ENCODE peak calls at places on chromosomes 7 and 10, in ten cellular contexts. W, I, H, J, N, G, X, V, F and U are unnamed samples.
A peak's percentile ranks its signal among the peaks of the same experiment; 100 is the strongest.

GRCh38 chr10:51468424-51468823 is 231.0 kb downstream of the CSTF2T start:
- DNase-seq in F (no peak), J (no peak), V (no peak), G (no peak), I (peak; percentile 75), W (no peak), H (no peak), X (no peak), N (no peak), U (no peak)

GRCh38 chr10:13327516-13327915 is 20.6 kb downstream of the SEPHS1 start:
- DNase-seq in J (no peak), F (no peak), X (no peak), N (no peak), H (no peak), G (no peak), V (no peak), W (no peak), I (peak; percentile 28), U (no peak)

GRCh38 chr7:105776986-105777910 is 99.2 kb downstream of the ATXN7L1 start:
- DNase-seq in W (no peak), N (no peak), F (no peak), X (no peak), H (no peak), J (no peak), G (no peak), I (no peak), V (no peak), U (no peak)

GRCh38 chr10:25934673-25935139 is 677 bp downstream of the MYO3A start:
- DNase-seq in N (no peak), H (no peak), V (no peak), G (peak; percentile 56), I (no peak), F (no peak), X (no peak), J (no peak), W (peak; percentile 43), U (no peak)

GRCh38 chr7:44394636-44395035 is 69.2 kb upstream of the CAMK2B start:
- DNase-seq in J (no peak), I (no peak), F (no peak), N (no peak), W (no peak), H (no peak), G (peak; percentile 37), X (no peak), V (no peak), U (no peak)

GRCh38 chr10:1289591-1289990 is 233.4 kb downstream of the WDR37 start:
- DNase-seq in V (no peak), X (no peak), F (no peak), H (no peak), G (no peak), J (no peak), I (no peak), W (no peak), N (no peak), U (no peak)

GRCh38 chr7:142657376-142657775 is 91.9 kb upstream of the PRSS1 start:
- DNase-seq in V (no peak), X (no peak), G (no peak), H (no peak), W (no peak), J (no peak), I (no peak), N (no peak), F (no peak), U (no peak)

GRCh38 chr7:1240296-1240820 is 7.7 kb downstream of the UNCX start:
- DNase-seq in N (no peak), G (no peak), F (no peak), J (no peak), V (no peak), X (no peak), I (no peak), H (no peak), W (no peak), U (no peak)

GRCh38 chr10:119505131-119505551 is 37.4 kb downstream of the RGS10 start:
- DNase-seq in H (peak; percentile 15), X (no peak), W (peak; percentile 27), G (no peak), N (no peak), V (no peak), I (no peak), F (no peak), J (no peak), U (peak; percentile 4)

GRCh38 chr10:124010563-124011131 is 82.8 kb downstream of the CHST15 start:
- DNase-seq in H (no peak), F (no peak), G (no peak), J (no peak), X (no peak), I (no peak), W (no peak), N (no peak), V (no peak), U (no peak)

GRCh38 chr7:120947980-120948379 is 2.6 kb upstream of the ING3 start:
- DNase-seq in V (no peak), N (no peak), H (no peak), X (no peak), I (no peak), W (no peak), F (no peak), G (no peak), J (no peak), U (no peak)

GRCh38 chr7:45203947-45204445 is 46.4 kb downstream of the RAMP3 start:
- DNase-seq in J (no peak), N (no peak), F (no peak), I (no peak), V (no peak), W (no peak), H (no peak), X (no peak), G (no peak), U (no peak)

GRCh38 chr7:90269163-90269562 is 24.2 kb downstream of the CFAP69 start:
- DNase-seq in G (no peak), N (no peak), J (no peak), W (no peak), X (no peak), V (no peak), I (no peak), H (no peak), F (no peak), U (no peak)

GRCh38 chr10:78737883-78738282 is 330.9 kb upstream of the ZMIZ1 start:
- DNase-seq in G (no peak), W (no peak), J (no peak), V (no peak), N (no peak), H (no peak), F (no peak), X (no peak), I (no peak), U (no peak)

GRCh38 chr7:47328392-47329319 is 253.3 kb downstream of the TNS3 start:
- DNase-seq in G (no peak), F (no peak), H (no peak), V (peak; percentile 19), I (no peak), X (no peak), W (peak; percentile 52), N (no peak), J (no peak), U (no peak)